ENCODE peak calls at places on chromosomes 4 and X, in five cellular contexts. P is IMR-90, C is GM12878, H is natural killer cell, Y is cardiac fibroblast. G is an unnamed sample.

GRCh38 chr4:13539721-13540445 is 4.4 kb downstream of the NKX3-2 start:
- DNase-seq in C (no peak), Y (no peak), P (no peak), H (no peak), G (no peak)

GRCh38 chrX:24321741-24322395 is 8.0 kb upstream of the SUPT20HL2 start:
- DNase-seq in H (no peak), Y (no peak), C (no peak), P (no peak), G (no peak)

GRCh38 chr4:184868623-184869022 is 42.9 kb upstream of the ACSL1 start:
- DNase-seq in H (no peak), C (no peak), Y (no peak), P (no peak), G (no peak)

GRCh38 chr4:8771258-8771590 is 100.4 kb downstream of the HMX1 start:
- DNase-seq in P (no peak), C (no peak), H (no peak), Y (no peak), G (no peak)

GRCh38 chrX:66200855-66201795 is 37.1 kb downstream of the HEPH start:
- DNase-seq in H (no peak), C (no peak), P (peak), Y (peak), G (peak)

GRCh38 chr4:59630922-59631321 is 1569.2 kb upstream of the ADGRL3 start:
- DNase-seq in Y (no peak), H (no peak), C (no peak), P (no peak), G (no peak)

GRCh38 chr4:7557447-7557846 is 122.7 kb upstream of the PSAPL1 start:
- DNase-seq in C (no peak), P (peak), H (no peak), Y (peak), G (peak)

GRCh38 chrX:99353412-99353811 is 1056.7 kb downstream of the PCDH19 start:
- DNase-seq in C (no peak), Y (no peak), H (no peak), P (no peak), G (no peak)

GRCh38 chr4:59240030-59240429 is 1960.1 kb upstream of the ADGRL3 start:
- DNase-seq in Y (no peak), H (no peak), P (no peak), C (no peak), G (no peak)

GRCh38 chr4:127400736-127401346 is 231.9 kb upstream of the INTU start:
- DNase-seq in Y (peak), C (peak), H (no peak), P (peak), G (peak)

GRCh38 chr4:121140712-121141111 is 23.4 kb downstream of the TNIP3 start:
- DNase-seq in H (no peak), Y (peak), P (peak), C (no peak), G (peak)

GRCh38 chr4:7422898-7423180 is 11.9 kb downstream of the PSAPL1 start:
- DNase-seq in C (no peak), H (no peak), Y (no peak), P (no peak), G (no peak)

GRCh38 chr4:141643557-141643956 is 7.2 kb downstream of the IL15 start:
- DNase-seq in C (no peak), P (peak), Y (no peak), H (no peak), G (peak)

GRCh38 chr4:147014946-147015345 is 69.3 kb upstream of the TTC29 start:
- DNase-seq in P (no peak), Y (no peak), C (no peak), H (no peak), G (no peak)

GRCh38 chrX:154417157-154417556 is 5.8 kb downstream of the TAFAZZIN start:
- DNase-seq in Y (no peak), P (no peak), H (no peak), C (no peak), G (no peak)

GRCh38 chrX:24204331-24204730 is 54.8 kb downstream of the ZFX start:
- DNase-seq in P (peak), H (no peak), C (no peak), Y (peak), G (peak)

GRCh38 chrX:140050906-140051305 is 85.6 kb upstream of the CXorf66 start:
- DNase-seq in C (no peak), Y (peak), P (peak), H (no peak), G (peak)

GRCh38 chrX:38806054-38806389 is 4.8 kb downstream of the MID1IP1 start:
- DNase-seq in H (no peak), C (no peak), P (no peak), Y (no peak), G (no peak)

GRCh38 chr4:127188847-127189246 is 443.9 kb upstream of the INTU start:
- DNase-seq in H (no peak), P (peak), C (no peak), Y (no peak), G (peak)

GRCh38 chrX:19122641-19123009 is 357 bp upstream of the ADGRG2 start:
- DNase-seq in C (no peak), P (no peak), H (no peak), Y (no peak), G (no peak)

GRCh38 chr4:128979934-128980333 is 113.4 kb downstream of the SCLT1 start:
- DNase-seq in C (no peak), H (no peak), P (peak), Y (peak), G (peak)

DNA sequence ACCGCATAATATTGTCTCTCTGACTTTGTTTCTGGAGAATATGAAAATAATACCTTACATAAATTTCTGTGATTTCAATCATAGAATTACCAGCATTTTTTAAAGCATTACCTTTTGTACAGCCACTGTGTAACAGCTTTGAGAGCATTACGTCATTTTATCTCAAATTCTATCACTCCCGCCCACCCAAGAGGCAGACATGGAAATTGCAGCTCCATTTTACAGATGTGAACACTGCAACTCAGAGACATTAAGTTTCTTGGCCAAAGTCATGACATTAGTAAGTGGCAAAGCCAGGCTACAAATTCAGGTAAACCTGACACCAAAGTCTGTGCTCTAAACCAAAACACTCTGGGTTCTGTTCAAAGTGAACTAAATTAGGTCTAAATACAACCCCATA is 33.6 kb upstream of the KDR start:
- DNase-seq in C (no peak), H (no peak), P (no peak), Y (no peak), G (no peak)
- TF ChIP-seq CTCF in C (peak), H (no peak), P (no peak), Y (no peak), G (no peak)

DNA sequence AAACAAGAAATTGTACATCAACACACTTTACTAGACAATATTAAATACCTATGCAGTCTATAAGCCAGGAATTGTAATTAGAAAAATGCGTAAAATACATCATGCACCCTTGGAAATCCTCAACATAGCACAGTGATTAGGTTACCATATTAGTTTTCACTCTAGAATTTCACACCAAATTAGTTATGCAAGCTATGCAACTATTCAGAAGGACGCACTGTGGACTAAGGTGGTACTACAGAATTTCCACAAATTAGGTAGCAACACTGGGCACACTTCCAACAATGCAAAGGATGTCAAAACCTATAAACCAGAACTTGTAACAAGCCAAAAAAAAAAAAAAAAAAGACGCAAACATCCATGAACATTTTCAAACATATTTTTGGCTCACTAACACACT is 71.1 kb upstream of the ZCCHC13 start:
- DNase-seq in P (peak), H (no peak), Y (peak), C (no peak), G (peak)
- TF ChIP-seq CTCF in P (no peak), H (no peak), Y (no peak), C (no peak), G (no peak)

GRCh38 chrX:132728296-132728695 is 230.1 kb downstream of the HS6ST2 start:
- DNase-seq in H (no peak), P (no peak), C (no peak), Y (no peak), G (no peak)
- TF ChIP-seq CTCF in H (no peak), P (no peak), C (no peak), Y (no peak), G (no peak)

DNA sequence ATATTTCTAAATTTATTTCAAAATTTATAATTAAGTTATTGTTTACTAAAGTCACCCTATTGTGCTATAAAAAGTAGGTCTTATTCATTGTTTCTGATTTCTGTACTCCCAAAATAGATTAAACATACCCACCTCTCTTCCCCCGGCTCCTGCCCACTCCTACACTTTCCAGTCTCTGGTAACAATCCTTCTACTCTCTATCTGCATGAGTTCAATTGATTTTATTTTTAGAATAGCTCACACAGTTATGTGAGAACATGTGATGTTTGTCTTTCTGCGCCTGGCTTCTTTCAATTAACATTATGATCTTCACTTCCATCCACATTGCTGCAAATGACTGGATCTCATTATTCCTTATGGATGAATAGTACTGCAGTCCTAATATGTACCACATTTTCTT is 269.3 kb downstream of the ACTRT1 start:
- DNase-seq in C (no peak), Y (no peak), P (no peak), H (no peak), G (no peak)
- TF ChIP-seq CTCF in C (no peak), Y (no peak), P (no peak), H (no peak), G (no peak)

GRCh38 chrX:68710870-68711576 is 63.6 kb downstream of the STARD8 start:
- DNase-seq in P (peak), H (no peak), C (no peak), Y (peak), G (peak)
- TF ChIP-seq CTCF in P (peak), H (no peak), C (peak), Y (peak), G (peak)

DNA sequence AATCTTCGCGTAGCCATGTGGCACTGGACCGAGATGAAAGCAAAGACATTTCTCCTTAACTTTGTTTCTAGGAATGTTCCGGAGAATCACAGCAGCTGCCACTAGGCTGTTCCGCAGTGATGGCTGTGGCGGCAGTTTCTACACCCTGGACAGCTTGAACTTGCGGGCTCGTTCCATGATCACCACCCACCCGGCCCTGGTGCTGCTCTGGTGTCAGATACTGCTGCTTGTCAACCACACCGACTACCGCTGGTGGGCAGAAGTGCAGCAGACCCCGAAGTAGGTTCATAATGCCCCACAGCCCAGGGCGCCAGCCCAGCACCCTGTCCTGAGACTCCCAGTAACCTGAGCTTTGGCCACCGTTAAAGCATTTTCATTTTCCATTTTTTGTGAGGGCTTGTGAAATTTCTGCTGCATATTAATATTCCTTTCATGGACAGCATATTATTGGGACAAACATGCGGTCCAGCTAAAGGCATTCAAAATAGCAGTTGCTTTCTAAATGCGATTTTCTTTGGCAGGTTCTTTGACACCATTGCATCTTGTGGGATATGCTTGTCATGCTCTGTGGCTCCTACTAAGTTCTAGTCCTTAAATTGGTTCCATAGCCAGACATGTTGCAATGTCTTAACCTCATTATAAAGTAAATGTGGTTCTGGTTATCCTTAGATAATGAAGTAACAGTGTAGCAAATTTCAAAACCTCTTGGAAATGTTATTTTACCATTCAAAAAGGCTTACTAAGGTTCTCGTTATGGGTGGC is 49.1 kb upstream of the MSANTD1 start:
- DNase-seq in C (no peak), Y (no peak), P (no peak), H (no peak), G (peak)
- TF ChIP-seq CTCF in C (no peak), Y (no peak), P (no peak), H (no peak), G (no peak)